ENCODE peak calls at places on chromosomes 11 and 22, in four cellular contexts. One of them, this sample, is unnamed.

GRCh38 chr11:6353367-6353987 is 33.2 kb upstream of the CAVIN3 start:
- DNase-seq in IMR-90: peak
- DNase-seq in neuronal stem cell: peak
- DNase-seq in H1: peak
- DNase-seq in this sample: peak

GRCh38 chr11:19110290-19110689 is 6.7 kb upstream of the ZDHHC13 start:
- DNase-seq in neuronal stem cell: no peak
- DNase-seq in H1: no peak
- DNase-seq in IMR-90: no peak
- DNase-seq in this sample: no peak

GRCh38 chr11:119155733-119156492 is 7.1 kb downstream of the ABCG4 start:
- DNase-seq in H1: no peak
- DNase-seq in neuronal stem cell: no peak
- DNase-seq in IMR-90: no peak
- DNase-seq in this sample: peak

GRCh38 chr11:12090061-12090572 is 20.3 kb upstream of the MICAL2 start:
- DNase-seq in H1: no peak
- DNase-seq in IMR-90: peak
- DNase-seq in neuronal stem cell: no peak
- DNase-seq in this sample: peak

GRCh38 chr11:60821827-60822599 is 19.9 kb upstream of the CCDC86 start:
- DNase-seq in H1: no peak
- DNase-seq in neuronal stem cell: no peak
- DNase-seq in IMR-90: no peak
- DNase-seq in this sample: no peak

GRCh38 chr11:95451682-95452081 is 220.7 kb upstream of the SESN3 start:
- DNase-seq in neuronal stem cell: no peak
- DNase-seq in IMR-90: peak
- DNase-seq in H1: no peak
- DNase-seq in this sample: peak

GRCh38 chr22:49827307-49827852 is 293 bp downstream of the BRD1 start:
- DNase-seq in IMR-90: no peak
- DNase-seq in H1: no peak
- DNase-seq in neuronal stem cell: no peak
- DNase-seq in this sample: no peak

GRCh38 chr22:23263651-23264555 is 83.6 kb downstream of the BCR start:
- DNase-seq in IMR-90: no peak
- DNase-seq in neuronal stem cell: no peak
- DNase-seq in H1: no peak
- DNase-seq in this sample: no peak

GRCh38 chr22:38304526-38304925 is 12.7 kb downstream of the CSNK1E start:
- DNase-seq in IMR-90: no peak
- DNase-seq in H1: no peak
- DNase-seq in neuronal stem cell: no peak
- DNase-seq in this sample: no peak

GRCh38 chr11:15073361-15074205 is at the start of gene CALCB:
- DNase-seq in IMR-90: peak
- DNase-seq in H1: no peak
- DNase-seq in neuronal stem cell: peak
- DNase-seq in this sample: peak

GRCh38 chr22:25839755-25840154 is 97.8 kb downstream of the MYO18B start:
- DNase-seq in H1: no peak
- DNase-seq in neuronal stem cell: no peak
- DNase-seq in IMR-90: no peak
- DNase-seq in this sample: no peak

GRCh38 chr22:49671331-49672012 is 156.2 kb downstream of the BRD1 start:
- DNase-seq in IMR-90: no peak
- DNase-seq in neuronal stem cell: no peak
- DNase-seq in H1: no peak
- DNase-seq in this sample: no peak

GRCh38 chr11:19913236-19913892 is 200.7 kb downstream of the NAV2 start:
- DNase-seq in IMR-90: no peak
- DNase-seq in H1: no peak
- DNase-seq in neuronal stem cell: no peak
- DNase-seq in this sample: no peak

GRCh38 chr11:18065572-18065971 is 19.5 kb upstream of the TPH1 start:
- DNase-seq in IMR-90: no peak
- DNase-seq in neuronal stem cell: no peak
- DNase-seq in H1: no peak
- DNase-seq in this sample: peak

GRCh38 chr11:70381872-70382842 is 16.2 kb upstream of the CTTN start:
- DNase-seq in H1: no peak
- DNase-seq in neuronal stem cell: no peak
- DNase-seq in IMR-90: peak
- DNase-seq in this sample: no peak

GRCh38 chr11:69403556-69404215 is 77.8 kb upstream of the LINC01488 start:
- DNase-seq in neuronal stem cell: no peak
- DNase-seq in H1: no peak
- DNase-seq in IMR-90: peak
- DNase-seq in this sample: no peak

GRCh38 chr11:11620966-11621880 is 582 bp downstream of the GALNT18 start:
- DNase-seq in IMR-90: peak
- DNase-seq in neuronal stem cell: peak
- DNase-seq in H1: no peak
- DNase-seq in this sample: peak

GRCh38 chr11:68402355-68403031 is 58.1 kb upstream of the PPP6R3 start:
- DNase-seq in H1: no peak
- DNase-seq in IMR-90: no peak
- DNase-seq in neuronal stem cell: no peak
- DNase-seq in this sample: peak

GRCh38 chr22:37172266-37173245 is 15.5 kb downstream of the C1QTNF6 start:
- DNase-seq in IMR-90: no peak
- DNase-seq in H1: no peak
- DNase-seq in neuronal stem cell: no peak
- DNase-seq in this sample: no peak

GRCh38 chr11:44623321-44623715 is 57.9 kb downstream of the CD82 start:
- DNase-seq in IMR-90: no peak
- DNase-seq in H1: no peak
- DNase-seq in neuronal stem cell: no peak
- DNase-seq in this sample: peak

GRCh38 chr11:13207270-13207664 is 70.3 kb upstream of the BMAL1 start:
- DNase-seq in H1: no peak
- DNase-seq in neuronal stem cell: no peak
- DNase-seq in IMR-90: no peak
- DNase-seq in this sample: no peak

GRCh38 chr11:46896719-46897406 is 21.5 kb downstream of the LRP4 start:
- DNase-seq in neuronal stem cell: no peak
- DNase-seq in IMR-90: peak
- DNase-seq in H1: no peak
- DNase-seq in this sample: no peak

GRCh38 chr11:6755303-6755952 is 16.3 kb downstream of the OR2AG2 start:
- DNase-seq in H1: no peak
- DNase-seq in IMR-90: peak
- DNase-seq in neuronal stem cell: peak
- DNase-seq in this sample: peak

GRCh38 chr11:33475999-33476398 is 218.8 kb downstream of the HIPK3 start:
- DNase-seq in H1: no peak
- DNase-seq in neuronal stem cell: no peak
- DNase-seq in IMR-90: peak
- DNase-seq in this sample: no peak

GRCh38 chr11:33479216-33479615 is 221.4 kb downstream of the C11orf91 start:
- DNase-seq in neuronal stem cell: no peak
- DNase-seq in IMR-90: no peak
- DNase-seq in H1: no peak
- DNase-seq in this sample: no peak

GRCh38 chr11:33476945-33477584 is 219.9 kb downstream of the HIPK3 start:
- DNase-seq in H1: no peak
- DNase-seq in IMR-90: peak
- DNase-seq in neuronal stem cell: no peak
- DNase-seq in this sample: no peak

GRCh38 chr11:33480636-33481035 is 220.0 kb downstream of the C11orf91 start:
- DNase-seq in neuronal stem cell: no peak
- DNase-seq in H1: no peak
- DNase-seq in IMR-90: no peak
- DNase-seq in this sample: no peak

GRCh38 chr11:33478111-33478573 is 221.0 kb downstream of the HIPK3 start:
- DNase-seq in H1: no peak
- DNase-seq in IMR-90: no peak
- DNase-seq in neuronal stem cell: no peak
- DNase-seq in this sample: no peak
- H3K4me2 ChIP-seq in H1: no peak
- H3K4me2 ChIP-seq in IMR-90: no peak
- H3K4me2 ChIP-seq in neuronal stem cell: no peak
- H3K4me2 ChIP-seq in this sample: no peak

DNA sequence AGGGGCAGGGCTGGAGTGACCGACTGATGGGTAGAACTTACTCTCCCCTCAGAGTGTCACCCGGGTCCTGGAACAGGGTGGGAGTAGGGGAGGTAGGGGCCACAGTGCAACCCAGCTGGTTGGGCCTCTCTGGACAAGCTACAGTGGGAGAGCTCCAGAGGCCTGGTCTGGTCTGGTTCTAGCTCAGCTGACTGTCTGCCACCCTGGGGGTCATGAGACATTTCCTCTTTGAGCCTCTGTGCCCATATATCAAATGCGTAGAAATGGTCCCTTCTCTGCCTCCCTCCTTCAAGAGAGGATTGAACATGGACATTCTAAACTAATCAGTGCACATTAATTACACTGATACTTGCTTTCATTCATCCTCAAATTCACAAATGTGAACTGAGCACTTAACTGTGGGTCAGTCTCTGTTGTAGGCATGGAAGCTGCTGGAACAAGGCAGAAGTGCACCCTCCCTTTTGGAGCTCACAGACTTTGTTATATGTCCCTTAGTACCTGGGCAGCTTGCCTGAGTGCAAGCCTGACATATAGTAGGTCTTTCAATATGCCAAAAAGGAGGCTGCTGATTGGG is 25.6 kb downstream of the ARHGEF17 start:
- DNase-seq in neuronal stem cell: no peak
- DNase-seq in IMR-90: no peak
- DNase-seq in H1: no peak
- DNase-seq in this sample: no peak
- H3K4ac ChIP-seq in neuronal stem cell: no peak
- H3K4ac ChIP-seq in IMR-90: peak
- H3K4ac ChIP-seq in H1: no peak
- H3K4ac ChIP-seq in this sample: peak

DNA sequence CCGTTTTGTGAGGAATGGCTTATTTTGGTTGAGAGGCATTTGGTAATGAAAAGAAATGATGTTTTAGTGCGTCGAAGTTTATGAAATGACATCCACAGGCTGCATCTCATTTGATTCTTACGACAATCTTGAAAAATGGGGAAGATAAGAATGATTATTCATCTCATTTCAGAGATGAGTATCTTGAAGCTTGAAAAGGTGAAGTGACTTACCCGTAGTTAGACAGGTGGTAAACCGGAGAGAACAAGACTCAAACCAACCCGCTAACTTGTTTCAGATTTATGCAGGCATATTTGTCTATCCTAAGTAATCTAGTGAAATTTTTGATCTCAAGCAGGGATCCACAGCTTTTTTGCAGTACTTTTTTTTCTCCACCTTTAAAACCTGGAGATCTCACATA is 9.1 kb upstream of the SORL1-AS1 start:
- DNase-seq in H1: no peak
- DNase-seq in IMR-90: no peak
- DNase-seq in neuronal stem cell: no peak
- DNase-seq in this sample: no peak
- H3K4me2 ChIP-seq in H1: no peak
- H3K4me2 ChIP-seq in IMR-90: no peak
- H3K4me2 ChIP-seq in neuronal stem cell: no peak
- H3K4me2 ChIP-seq in this sample: no peak

DNA sequence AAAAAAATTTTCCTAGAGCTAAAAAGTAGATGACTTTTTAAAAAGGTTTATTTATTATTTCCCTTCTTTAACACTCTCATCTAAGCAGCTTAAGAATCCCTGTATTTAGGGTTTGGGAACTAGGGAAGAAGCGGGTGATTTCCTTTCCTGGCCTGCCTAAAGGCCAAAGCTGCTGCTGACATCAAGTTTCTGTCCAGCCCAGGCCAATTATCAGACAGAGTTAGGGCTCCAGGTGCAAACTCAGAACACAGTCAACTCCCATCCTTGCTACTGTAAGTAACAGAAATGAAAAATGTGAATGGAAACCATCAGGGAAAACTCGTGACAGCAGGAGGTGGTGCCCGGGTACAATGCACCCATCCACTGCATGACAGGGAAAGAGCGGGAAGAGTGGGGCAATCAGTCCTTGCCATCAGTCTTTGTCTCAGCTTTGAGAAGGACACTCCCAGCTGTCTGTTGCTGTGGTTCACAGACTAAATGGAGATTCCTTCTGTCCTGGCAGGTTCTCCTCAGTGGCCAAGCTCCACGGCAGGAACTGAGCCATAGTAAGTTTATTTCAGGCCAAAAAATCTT is 109.0 kb downstream of the CCDC81 start:
- DNase-seq in H1: no peak
- DNase-seq in IMR-90: no peak
- DNase-seq in neuronal stem cell: no peak
- DNase-seq in this sample: no peak
- H3K4ac ChIP-seq in H1: no peak
- H3K4ac ChIP-seq in IMR-90: peak
- H3K4ac ChIP-seq in neuronal stem cell: no peak
- H3K4ac ChIP-seq in this sample: no peak

GRCh38 chr11:114269498-114269897 is 26.7 kb upstream of the NNMT start:
- DNase-seq in H1: no peak
- DNase-seq in neuronal stem cell: no peak
- DNase-seq in IMR-90: no peak
- DNase-seq in this sample: no peak

GRCh38 chr11:114273071-114273470 is 23.1 kb upstream of the NNMT start:
- DNase-seq in H1: no peak
- DNase-seq in neuronal stem cell: no peak
- DNase-seq in IMR-90: no peak
- DNase-seq in this sample: no peak

GRCh38 chr11:114272311-114272710 is 23.9 kb upstream of the NNMT start:
- DNase-seq in IMR-90: no peak
- DNase-seq in H1: no peak
- DNase-seq in neuronal stem cell: no peak
- DNase-seq in this sample: no peak

GRCh38 chr11:114270531-114271270 is 25.5 kb upstream of the NNMT start:
- DNase-seq in neuronal stem cell: no peak
- DNase-seq in H1: no peak
- DNase-seq in IMR-90: no peak
- DNase-seq in this sample: no peak

DNA sequence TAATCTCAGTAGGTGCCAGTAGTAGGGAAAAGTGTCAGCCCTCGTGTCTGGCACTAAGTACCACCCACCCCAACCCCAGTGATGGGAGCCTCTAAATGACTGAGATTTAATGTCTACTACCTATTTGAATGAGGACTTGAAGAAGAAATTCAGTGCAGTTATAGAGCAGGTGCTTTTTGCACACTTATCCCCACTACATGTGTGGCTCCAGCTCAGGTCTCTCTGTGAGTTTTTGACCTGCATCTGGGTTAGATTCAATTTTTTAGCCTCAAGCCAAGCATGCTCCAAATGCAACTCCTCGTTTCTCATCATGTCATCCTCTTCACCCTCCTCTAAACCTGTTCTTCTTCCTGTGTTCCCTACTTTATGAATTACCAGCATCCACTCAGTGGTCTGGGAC is 24.9 kb upstream of the NNMT start:
- DNase-seq in neuronal stem cell: no peak
- DNase-seq in IMR-90: no peak
- DNase-seq in H1: no peak
- DNase-seq in this sample: no peak
- H3K4me2 ChIP-seq in neuronal stem cell: no peak
- H3K4me2 ChIP-seq in IMR-90: no peak
- H3K4me2 ChIP-seq in H1: no peak
- H3K4me2 ChIP-seq in this sample: no peak